ENCODE peak calls at places on chromosomes 13 and 19, in five cellular contexts. X is CD8-positive, alpha-beta T cell; M is T-helper 17 cell; W is stimulated activated CD4-positive, alpha-beta T cell treated with anti-CD3 and anti-CD28 coated beads, Interleukin-2, amount 100 ng/mL, for 4 hours; E is cardiac fibroblast. L is an unnamed sample.
A peak's percentile ranks its signal among the peaks of the same experiment; 100 is the strongest.

GRCh38 chr19:13153627-13154240 is 3.5 kb downstream of the IER2 start:
- DNase-seq in X (no peak), M (no peak), W (no peak), E (peak; percentile 41), L (peak; percentile 76)

GRCh38 chr13:45297456-45298205 is 43.4 kb downstream of the TPT1 start:
- DNase-seq in X (peak; percentile 13), M (no peak), W (no peak), E (no peak), L (no peak)

GRCh38 chr19:14030997-14031718 is 404 bp upstream of the IL27RA start:
- DNase-seq in X (no peak), M (no peak), W (peak; percentile 91), E (no peak), L (no peak)

GRCh38 chr13:89951341-89951740 is 1396.1 kb upstream of the MIR17HG start:
- DNase-seq in X (no peak), M (no peak), W (no peak), E (no peak), L (no peak)

GRCh38 chr13:36261976-36262375 is 35.6 kb downstream of the CCDC169 start:
- DNase-seq in X (no peak), M (no peak), W (no peak), E (peak; percentile 73), L (no peak)

GRCh38 chr19:43527860-43528622 is 1.0 kb upstream of the ETHE1 start:
- DNase-seq in X (no peak), M (no peak), W (no peak), E (peak; percentile 34), L (peak; percentile 66)

GRCh38 chr13:30829788-30830637 is 76.1 kb upstream of the MEDAG start:
- DNase-seq in X (no peak), M (no peak), W (no peak), E (peak; percentile 28), L (no peak)

GRCh38 chr19:10604460-10604980 is 17.4 kb upstream of the AP1M2 start:
- DNase-seq in X (peak; percentile 28), M (no peak), W (no peak), E (no peak), L (no peak)

GRCh38 chr13:50340566-50341287 is 325.5 kb downstream of the KCNRG start:
- DNase-seq in X (no peak), M (no peak), W (no peak), E (no peak), L (peak; percentile 68)

GRCh38 chr13:20359335-20359734 is 127.2 kb upstream of the GJB6 start:
- DNase-seq in X (no peak), M (no peak), W (no peak), E (peak; percentile 98), L (no peak)

GRCh38 chr13:37777676-37778075 is 91.9 kb downstream of the TRPC4 start:
- DNase-seq in X (no peak), M (no peak), W (no peak), E (no peak), L (no peak)

GRCh38 chr13:48043789-48044503 is 6.4 kb downstream of the NUDT15 start:
- DNase-seq in X (no peak), M (no peak), W (no peak), E (peak; percentile 71), L (no peak)

GRCh38 chr13:51733656-51734334 is 70.2 kb downstream of the DHRS12 start:
- DNase-seq in X (no peak), M (no peak), W (no peak), E (peak; percentile 19), L (no peak)

GRCh38 chr19:2035590-2035991 is 15.5 kb downstream of the MKNK2 start:
- DNase-seq in X (no peak), M (no peak), W (no peak), E (no peak), L (no peak)

GRCh38 chr13:42707003-42707402 is 74.4 kb upstream of the FAM216B start:
- DNase-seq in X (no peak), M (no peak), W (no peak), E (no peak), L (no peak)

GRCh38 chr19:1526979-1527649 is 3.2 kb downstream of the PLK5 start:
- DNase-seq in X (no peak), M (no peak), W (no peak), E (no peak), L (no peak)

GRCh38 chr13:74715718-74716117 is 581.5 kb upstream of the KLF12 start:
- DNase-seq in X (no peak), M (no peak), W (no peak), E (peak; percentile 59), L (no peak)

GRCh38 chr13:67878376-67878775 is 648.2 kb upstream of the PCDH9 start:
- DNase-seq in X (no peak), M (no peak), W (no peak), E (no peak), L (no peak)

GRCh38 chr19:48625891-48626327 is 6.6 kb downstream of the SPHK2 start:
- DNase-seq in X (no peak), M (no peak), W (no peak), E (no peak), L (no peak)

GRCh38 chr19:51799998-51800848 is 5.3 kb downstream of the FPR3 start:
- DNase-seq in X (no peak), M (no peak), W (no peak), E (peak; percentile 75), L (no peak)

GRCh38 chr13:65594255-65594654 is 1635.9 kb downstream of the PCDH9 start:
- DNase-seq in X (no peak), M (no peak), W (no peak), E (peak; percentile 67), L (no peak)

GRCh38 chr13:75968103-75968838 is 332.1 kb downstream of the LMO7 start:
- DNase-seq in X (no peak), M (no peak), W (no peak), E (peak; percentile 55), L (no peak)

GRCh38 chr19:35048911-35049411 is 7.4 kb downstream of the HPN start:
- DNase-seq in X (no peak), M (no peak), W (no peak), E (no peak), L (no peak)

GRCh38 chr13:110109910-110110309 is 197.0 kb downstream of the COL4A1 start:
- DNase-seq in X (no peak), M (no peak), W (no peak), E (peak; percentile 90), L (no peak)

GRCh38 chr19:44356383-44357111 is at the start of gene ZNF112:
- DNase-seq in X (no peak), M (no peak), W (no peak), E (peak; percentile 96), L (peak; percentile 89)

GRCh38 chr13:72255908-72256307 is 388.9 kb upstream of the DACH1 start:
- DNase-seq in X (no peak), M (no peak), W (no peak), E (peak; percentile 30), L (no peak)

GRCh38 chr13:82291852-82292251 is 1590.4 kb downstream of the SLITRK1 start:
- DNase-seq in X (no peak), M (no peak), W (no peak), E (no peak), L (no peak)

GRCh38 chr13:110116072-110116487 is 190.9 kb downstream of the COL4A1 start:
- DNase-seq in X (peak; percentile 30), M (peak; percentile 31), W (no peak), E (peak; percentile 77), L (peak; percentile 78)

GRCh38 chr13:40986328-40986856 is 32.7 kb downstream of the ELF1 start:
- DNase-seq in X (no peak), M (no peak), W (no peak), E (peak; percentile 51), L (no peak)

GRCh38 chr13:37295046-37295445 is 189.6 kb upstream of the CSNK1A1L start:
- DNase-seq in X (no peak), M (no peak), W (no peak), E (peak; percentile 87), L (no peak)

GRCh38 chr19:36837902-36838783 is at the start of gene ZNF790:
- DNase-seq in X (peak; percentile 81), M (peak; percentile 59), W (peak; percentile 73), E (peak; percentile 94), L (peak; percentile 90)

GRCh38 chr13:65926750-65927171 is 1303.4 kb downstream of the PCDH9 start:
- DNase-seq in X (no peak), M (no peak), W (no peak), E (no peak), L (no peak)

GRCh38 chr13:44156294-44156658 is 217.3 kb upstream of the SERP2 start:
- DNase-seq in X (no peak), M (no peak), W (no peak), E (no peak), L (no peak)

GRCh38 chr13:100506154-100506553 is 82.4 kb downstream of the GGACT start:
- DNase-seq in X (no peak), M (no peak), W (peak; percentile 33), E (no peak), L (no peak)

GRCh38 chr19:49502866-49503581 is 6.8 kb downstream of the RPS11 start:
- DNase-seq in X (peak; percentile 50), M (no peak), W (no peak), E (peak; percentile 84), L (no peak)

GRCh38 chr19:7386308-7386707 is 37.6 kb downstream of the ARHGEF18 start:
- DNase-seq in X (no peak), M (no peak), W (no peak), E (no peak), L (no peak)

L was measured in sciatic nerve.